ENCODE peak calls at places on chromosome 21, in five cellular contexts. M is CD4-positive, alpha-beta T cell; G is endothelial cell of umbilical vein; U is ACHN; A is activated T-cell treated with anti-CD3 and anti-CD28 coated beads, Interleukin-2, amount 50 U/mL, for 48 hours. Y is an unnamed sample.

GRCh38 chr21:38798481-38798882 is 7.2 kb upstream of the ETS2 start:
- DNase-seq in M (no peak), A (peak), G (no peak), U (peak), Y (no peak)

GRCh38 chr21:31103163-31103562 is 64.9 kb upstream of the KRTAP19-8 start:
- DNase-seq in U (no peak), G (no peak), A (no peak), M (no peak), Y (no peak)

GRCh38 chr21:45270306-45270821 is 17.3 kb downstream of the POFUT2 start:
- DNase-seq in A (no peak), U (no peak), G (no peak), M (no peak), Y (no peak)

GRCh38 chr21:35252831-35253230 is 203.7 kb upstream of the RUNX1 start:
- DNase-seq in U (no peak), A (no peak), G (no peak), M (no peak), Y (no peak)

GRCh38 chr21:31538821-31539220 is 120.7 kb upstream of the SOD1 start:
- DNase-seq in G (no peak), A (no peak), U (no peak), M (no peak), Y (no peak)

GRCh38 chr21:43989401-43989800 is 22.7 kb upstream of the TRAPPC10 start:
- DNase-seq in G (no peak), A (no peak), M (no peak), U (no peak), Y (no peak)

GRCh38 chr21:16534408-16535099 is 804.8 kb downstream of the USP25 start:
- DNase-seq in A (no peak), M (no peak), U (no peak), G (peak), Y (no peak)

GRCh38 chr21:29453511-29453910 is 154.8 kb downstream of the BACH1 start:
- DNase-seq in G (no peak), U (no peak), A (no peak), M (no peak), Y (no peak)

GRCh38 chr21:45963225-45963555 is 18.4 kb upstream of the COL6A1 start:
- DNase-seq in U (no peak), M (no peak), A (no peak), G (no peak), Y (no peak)

GRCh38 chr21:22711636-22712035 is 1713.4 kb downstream of the NCAM2 start:
- DNase-seq in A (no peak), M (no peak), U (no peak), G (peak), Y (no peak)

GRCh38 chr21:28439852-28440251 is 552.8 kb downstream of the LTN1 start:
- DNase-seq in U (no peak), G (no peak), A (no peak), M (no peak), Y (no peak)

GRCh38 chr21:28828981-28829380 is 163.7 kb downstream of the LTN1 start:
- DNase-seq in U (no peak), M (no peak), G (no peak), A (no peak), Y (no peak)

GRCh38 chr21:39434950-39435349 is 10.6 kb downstream of the LCA5L start:
- DNase-seq in G (no peak), A (no peak), M (no peak), U (no peak), Y (no peak)

GRCh38 chr21:45820171-45821091 is 161.1 kb upstream of the COL6A1 start:
- DNase-seq in A (peak), M (peak), U (peak), G (peak), Y (peak)

GRCh38 chr21:37557261-37557950 is 190.8 kb downstream of the DYRK1A start:
- DNase-seq in A (no peak), M (no peak), G (no peak), U (peak), Y (no peak)

GRCh38 chr21:38203229-38203628 is 53.6 kb upstream of the KCNJ15 start:
- DNase-seq in G (no peak), A (no peak), U (no peak), M (no peak), Y (no peak)

GRCh38 chr21:34009193-34009592 is 64.2 kb upstream of the MRPS6 start:
- DNase-seq in M (no peak), A (no peak), G (no peak), U (no peak), Y (no peak)